ENCODE peak calls at places on chromosomes 12 and 14, in seven cellular contexts. O is upper lobe of right lung, E is progenitor cell of endocrine pancreas, Q is fibroblast of the aortic adventitia, L is Panc1, R is Peyer's patch, I is fibroblast of mammary gland. M is an unnamed sample.

GRCh38 chr14:61152851-61153364 is 128.2 kb downstream of the TMEM30B start:
- DNase-seq in O (no peak), L (no peak), R (no peak), I (peak), Q (peak), E (no peak), M (no peak)

GRCh38 chr12:70756118-70756517 is 118.9 kb upstream of the PTPRB start:
- DNase-seq in O (no peak), Q (peak), E (no peak), L (no peak), R (no peak), I (peak), M (no peak)

GRCh38 chr12:3097186-3097804 is 20.1 kb downstream of the TSPAN9 start:
- DNase-seq in R (no peak), Q (peak), E (no peak), O (peak), I (no peak), L (no peak), M (no peak)

GRCh38 chr14:68897559-68898160 is 81.4 kb downstream of the ACTN1 start:
- DNase-seq in O (no peak), R (no peak), L (no peak), I (no peak), E (no peak), Q (no peak), M (no peak)

GRCh38 chr12:57089259-57090245 is 638 bp downstream of the NAB2 start:
- DNase-seq in L (no peak), O (peak), R (peak), I (peak), Q (peak), E (no peak), M (peak)

GRCh38 chr12:56271031-56271430 is 4.3 kb downstream of the COQ10A start:
- DNase-seq in O (no peak), L (no peak), I (peak), E (no peak), R (no peak), Q (peak), M (no peak)

GRCh38 chr12:40947812-40948211 is 240.3 kb upstream of the PDZRN4 start:
- DNase-seq in R (no peak), L (no peak), I (no peak), Q (no peak), O (no peak), E (no peak), M (no peak)

GRCh38 chr12:122395319-122395718 is 27.1 kb downstream of the CLIP1 start:
- DNase-seq in O (no peak), I (peak), E (no peak), R (no peak), L (peak), Q (peak), M (no peak)

GRCh38 chr12:117098071-117098360 is 1.2 kb downstream of the TESC start:
- DNase-seq in L (no peak), E (no peak), O (no peak), Q (no peak), I (no peak), R (no peak), M (no peak)

GRCh38 chr14:103418508-103418818 is 33.2 kb downstream of the MARK3 start:
- DNase-seq in I (peak), O (no peak), Q (peak), E (no peak), L (no peak), R (no peak), M (no peak)

DNA sequence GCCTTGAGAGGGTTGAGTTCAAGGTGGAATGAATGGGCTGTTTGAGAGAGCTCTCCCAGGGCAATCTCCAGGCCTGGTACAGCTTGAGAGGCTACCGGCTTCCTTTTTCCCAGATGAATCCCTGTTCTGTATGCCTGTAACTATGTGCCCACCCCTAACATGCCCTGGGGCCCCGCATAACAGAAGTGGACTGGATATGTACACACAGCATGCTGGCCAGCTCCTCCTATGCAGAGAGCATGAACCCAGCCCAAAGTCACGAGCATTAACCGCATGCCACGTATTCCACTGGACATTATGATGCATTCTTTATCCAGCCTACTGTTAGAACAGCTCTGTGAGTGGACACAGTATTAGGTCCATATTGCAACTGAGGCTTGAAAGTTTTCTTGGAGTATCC is 43.5 kb downstream of the IRF2BPL start:
- DNase-seq in E (no peak), I (no peak), Q (peak), L (no peak), R (no peak), O (no peak), M (no peak)
- TF ChIP-seq CTCF in E (no peak), I (no peak), Q (no peak), L (no peak), R (no peak), O (no peak), M (no peak)

DNA sequence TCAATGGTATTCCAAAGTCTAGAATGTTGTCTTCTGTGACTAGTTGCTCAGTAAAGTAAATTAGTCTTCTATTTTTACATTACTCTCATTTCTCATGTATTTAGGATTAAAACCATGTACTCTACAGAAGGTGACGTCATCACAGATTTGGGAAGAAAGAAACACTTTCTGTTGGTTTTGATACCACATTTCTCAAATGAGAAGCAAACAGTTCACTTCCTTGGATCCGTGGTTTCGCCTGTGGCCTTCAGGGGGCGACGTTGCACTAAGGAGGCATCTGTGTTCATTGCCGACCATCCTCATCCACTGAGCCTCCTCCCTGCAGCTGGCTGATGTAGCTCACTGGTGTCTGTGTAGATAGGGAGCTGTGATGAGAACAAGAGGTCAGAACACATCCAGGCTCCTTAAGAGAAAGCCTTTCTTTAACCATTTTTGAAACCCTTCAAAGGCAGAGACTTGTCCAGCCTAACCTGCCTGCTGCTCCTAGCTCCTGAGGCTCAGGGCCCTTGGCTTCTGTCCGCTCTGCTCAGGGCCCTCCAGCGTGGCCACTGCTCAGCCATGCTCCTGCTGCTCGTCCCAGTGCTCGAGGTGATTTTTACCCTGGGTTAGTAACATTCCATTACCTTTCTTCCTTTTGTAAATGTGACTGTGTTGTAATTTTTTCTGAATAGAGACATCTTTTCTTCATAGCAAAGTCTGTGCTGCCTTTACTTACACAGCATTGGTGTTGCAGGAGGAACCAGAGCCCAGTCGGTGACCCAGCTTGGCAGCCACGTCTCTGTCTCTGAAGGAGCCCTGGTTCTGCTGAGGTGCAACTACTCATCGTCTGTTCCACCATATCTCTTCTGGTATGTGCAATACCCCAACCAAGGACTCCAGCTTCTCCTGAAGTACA is 220.6 kb upstream of the OR4E1 start:
- DNase-seq in I (no peak), R (peak), O (no peak), E (no peak), L (no peak), Q (no peak), M (no peak)
- TF ChIP-seq CTCF in I (peak), R (no peak), O (peak), E (peak), L (peak), Q (no peak), M (no peak)

GRCh38 chr12:105477873-105478272 is 147.4 kb downstream of the C12orf75 start:
- DNase-seq in Q (no peak), L (no peak), R (no peak), I (no peak), O (no peak), E (no peak), M (no peak)
- TF ChIP-seq CTCF in Q (no peak), L (no peak), R (no peak), I (no peak), O (no peak), E (no peak), M (no peak)

GRCh38 chr14:106080922-106081321 is 554.5 kb downstream of the TMEM121 start:
- DNase-seq in L (no peak), R (no peak), Q (no peak), E (no peak), I (no peak), O (no peak), M (no peak)
- TF ChIP-seq CTCF in L (peak), R (no peak), Q (no peak), E (no peak), I (no peak), O (no peak), M (no peak)